ENCODE peak calls at places on chromosomes 3 and 15, in eight cellular contexts. One of them, this sample, is unnamed.

GRCh38 chr15:67917037-67917436 is 77.2 kb upstream of the RNU6-1 start:
- DNase-seq in mesenchymal stem cell: peak; percentile 17
- DNase-seq in hepatocyte: peak; percentile 32
- DNase-seq in Peyer's patch: no peak
- DNase-seq in breast epithelium: no peak
- DNase-seq in lower lobe of right lung: no peak
- DNase-seq in heart right ventricle: peak; percentile 38
- DNase-seq in GM23248: peak; percentile 12
- DNase-seq in this sample: peak; percentile 81

GRCh38 chr15:72217216-72217615 is 13.8 kb downstream of the PKM start:
- DNase-seq in mesenchymal stem cell: no peak
- DNase-seq in heart right ventricle: no peak
- DNase-seq in Peyer's patch: no peak
- DNase-seq in GM23248: no peak
- DNase-seq in breast epithelium: no peak
- DNase-seq in lower lobe of right lung: no peak
- DNase-seq in hepatocyte: no peak
- DNase-seq in this sample: no peak

GRCh38 chr3:141011511-141012262 is 39.5 kb upstream of the SPSB4 start:
- DNase-seq in lower lobe of right lung: peak; percentile 84
- DNase-seq in hepatocyte: peak; percentile 89
- DNase-seq in GM23248: peak; percentile 82
- DNase-seq in mesenchymal stem cell: peak; percentile 66
- DNase-seq in Peyer's patch: peak; percentile 42
- DNase-seq in heart right ventricle: peak; percentile 85
- DNase-seq in breast epithelium: peak; percentile 66
- DNase-seq in this sample: peak; percentile 71

GRCh38 chr3:57935539-57935938 is 72.7 kb upstream of the FLNB start:
- DNase-seq in breast epithelium: no peak
- DNase-seq in mesenchymal stem cell: no peak
- DNase-seq in lower lobe of right lung: no peak
- DNase-seq in GM23248: no peak
- DNase-seq in hepatocyte: no peak
- DNase-seq in heart right ventricle: no peak
- DNase-seq in Peyer's patch: no peak
- DNase-seq in this sample: no peak

GRCh38 chr15:61879219-61879618 is 181.0 kb downstream of the VPS13C start:
- DNase-seq in GM23248: no peak
- DNase-seq in mesenchymal stem cell: no peak
- DNase-seq in lower lobe of right lung: no peak
- DNase-seq in heart right ventricle: no peak
- DNase-seq in breast epithelium: peak; percentile 68
- DNase-seq in hepatocyte: peak; percentile 13
- DNase-seq in Peyer's patch: no peak
- DNase-seq in this sample: no peak

GRCh38 chr3:138381950-138382715 is 33.8 kb downstream of the MRAS start:
- DNase-seq in lower lobe of right lung: peak; percentile 82
- DNase-seq in mesenchymal stem cell: peak; percentile 68
- DNase-seq in hepatocyte: peak; percentile 56
- DNase-seq in GM23248: peak; percentile 75
- DNase-seq in breast epithelium: peak; percentile 59
- DNase-seq in Peyer's patch: peak; percentile 20
- DNase-seq in heart right ventricle: peak; percentile 71
- DNase-seq in this sample: peak; percentile 42

GRCh38 chr15:32641517-32642059 is at the start of gene SCG5:
- DNase-seq in breast epithelium: no peak
- DNase-seq in lower lobe of right lung: no peak
- DNase-seq in heart right ventricle: no peak
- DNase-seq in Peyer's patch: no peak
- DNase-seq in mesenchymal stem cell: no peak
- DNase-seq in hepatocyte: peak; percentile 66
- DNase-seq in GM23248: no peak
- DNase-seq in this sample: no peak

GRCh38 chr3:17175187-17175839 is 290.6 kb downstream of the PLCL2 start:
- DNase-seq in heart right ventricle: no peak
- DNase-seq in Peyer's patch: no peak
- DNase-seq in breast epithelium: no peak
- DNase-seq in lower lobe of right lung: no peak
- DNase-seq in mesenchymal stem cell: peak; percentile 61
- DNase-seq in hepatocyte: no peak
- DNase-seq in GM23248: peak; percentile 79
- DNase-seq in this sample: no peak

GRCh38 chr3:33218446-33219174 is at the start of gene SUSD5:
- DNase-seq in breast epithelium: no peak
- DNase-seq in mesenchymal stem cell: peak; percentile 46
- DNase-seq in lower lobe of right lung: no peak
- DNase-seq in Peyer's patch: no peak
- DNase-seq in hepatocyte: peak; percentile 38
- DNase-seq in GM23248: peak; percentile 53
- DNase-seq in heart right ventricle: peak; percentile 24
- DNase-seq in this sample: peak; percentile 65

GRCh38 chr3:45181496-45181895 is 35.3 kb upstream of the CDCP1 start:
- DNase-seq in GM23248: no peak
- DNase-seq in hepatocyte: no peak
- DNase-seq in mesenchymal stem cell: no peak
- DNase-seq in lower lobe of right lung: no peak
- DNase-seq in breast epithelium: no peak
- DNase-seq in Peyer's patch: no peak
- DNase-seq in heart right ventricle: no peak
- DNase-seq in this sample: no peak

GRCh38 chr15:45448066-45448510 is 69.7 kb upstream of the GATM start:
- DNase-seq in Peyer's patch: no peak
- DNase-seq in hepatocyte: no peak
- DNase-seq in lower lobe of right lung: peak; percentile 76
- DNase-seq in heart right ventricle: no peak
- DNase-seq in breast epithelium: no peak
- DNase-seq in mesenchymal stem cell: peak; percentile 73
- DNase-seq in GM23248: peak; percentile 46
- DNase-seq in this sample: no peak
- H3K4me3 ChIP-seq in Peyer's patch: no peak overlapping the region
- H3K4me3 ChIP-seq in hepatocyte: no peak overlapping the region
- H3K4me3 ChIP-seq in lower lobe of right lung: no peak overlapping the region
- H3K4me3 ChIP-seq in heart right ventricle: no peak overlapping the region
- H3K4me3 ChIP-seq in breast epithelium: no peak overlapping the region
- H3K4me3 ChIP-seq in mesenchymal stem cell: no peak overlapping the region
- H3K4me3 ChIP-seq in GM23248: no peak overlapping the region
- H3K4me3 ChIP-seq in this sample: no peak overlapping the region

DNA sequence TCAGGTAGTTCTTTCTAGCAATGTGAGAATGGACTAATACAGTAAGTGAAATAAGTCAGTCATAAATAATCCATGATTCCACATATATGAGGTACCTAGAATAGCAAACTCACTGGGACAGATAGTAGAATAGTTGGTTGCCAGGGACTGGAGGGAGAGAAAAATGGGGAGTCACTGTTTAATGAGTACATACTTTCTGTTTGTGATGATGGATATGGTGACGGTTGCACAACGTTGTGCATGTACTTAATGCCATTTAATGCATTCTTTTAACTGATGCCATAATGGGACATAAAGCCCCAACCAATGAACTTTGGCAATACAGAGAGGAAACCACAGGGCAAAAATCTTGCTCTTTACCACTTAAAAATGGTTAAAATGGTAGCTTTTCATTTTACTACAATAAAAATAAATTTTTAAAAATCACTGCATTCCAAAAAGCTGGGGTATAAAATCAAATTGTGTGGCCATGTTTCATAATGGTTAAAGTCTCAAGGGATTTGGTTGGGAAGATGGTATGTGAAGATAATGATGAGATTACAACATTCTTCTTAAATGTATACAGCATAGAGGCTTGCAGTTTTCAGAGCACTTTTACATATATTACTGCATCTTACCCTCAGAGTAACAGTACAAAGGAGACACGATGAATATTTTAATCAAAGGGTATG is 45.2 kb downstream of the ADAM10 start:
- DNase-seq in breast epithelium: no peak
- DNase-seq in Peyer's patch: no peak
- DNase-seq in heart right ventricle: no peak
- DNase-seq in lower lobe of right lung: no peak
- DNase-seq in mesenchymal stem cell: peak; percentile 42
- DNase-seq in hepatocyte: no peak
- DNase-seq in GM23248: peak; percentile 45
- DNase-seq in this sample: no peak
- H3K9me3 ChIP-seq in breast epithelium: peaks cover 4% of the 10 kb centered on the region
- H3K9me3 ChIP-seq in Peyer's patch: no peaks in the 10 kb centered on the region
- H3K9me3 ChIP-seq in heart right ventricle: peaks cover 23% of the 10 kb centered on the region
- H3K9me3 ChIP-seq in lower lobe of right lung: no peaks in the 10 kb centered on the region
- H3K9me3 ChIP-seq in mesenchymal stem cell: peaks cover 6% of the 10 kb centered on the region
- H3K9me3 ChIP-seq in hepatocyte: no peaks in the 10 kb centered on the region
- H3K9me3 ChIP-seq in GM23248: no peaks in the 10 kb centered on the region
- H3K9me3 ChIP-seq in this sample: peaks cover 22% of the 10 kb centered on the region

GRCh38 chr15:91865903-91866302 is 12.4 kb downstream of the SLCO3A1 start:
- DNase-seq in heart right ventricle: no peak
- DNase-seq in Peyer's patch: no peak
- DNase-seq in GM23248: peak; percentile 58
- DNase-seq in mesenchymal stem cell: no peak
- DNase-seq in breast epithelium: no peak
- DNase-seq in hepatocyte: no peak
- DNase-seq in lower lobe of right lung: no peak
- DNase-seq in this sample: no peak

GRCh38 chr15:91866371-91866905 is 12.9 kb downstream of the SLCO3A1 start:
- DNase-seq in heart right ventricle: peak; percentile 32
- DNase-seq in Peyer's patch: no peak
- DNase-seq in hepatocyte: no peak
- DNase-seq in lower lobe of right lung: no peak
- DNase-seq in mesenchymal stem cell: no peak
- DNase-seq in GM23248: peak; percentile 43
- DNase-seq in breast epithelium: no peak
- DNase-seq in this sample: no peak

GRCh38 chr15:91866971-91867372 is 13.5 kb downstream of the SLCO3A1 start:
- DNase-seq in breast epithelium: no peak
- DNase-seq in hepatocyte: no peak
- DNase-seq in lower lobe of right lung: peak; percentile 82
- DNase-seq in Peyer's patch: no peak
- DNase-seq in heart right ventricle: peak; percentile 67
- DNase-seq in GM23248: peak; percentile 64
- DNase-seq in mesenchymal stem cell: peak; percentile 5
- DNase-seq in this sample: peak; percentile 68

GRCh38 chr15:91865486-91865885 is 12.0 kb downstream of the SLCO3A1 start:
- DNase-seq in lower lobe of right lung: no peak
- DNase-seq in breast epithelium: no peak
- DNase-seq in GM23248: no peak
- DNase-seq in Peyer's patch: no peak
- DNase-seq in hepatocyte: no peak
- DNase-seq in mesenchymal stem cell: no peak
- DNase-seq in heart right ventricle: no peak
- DNase-seq in this sample: no peak

DNA sequence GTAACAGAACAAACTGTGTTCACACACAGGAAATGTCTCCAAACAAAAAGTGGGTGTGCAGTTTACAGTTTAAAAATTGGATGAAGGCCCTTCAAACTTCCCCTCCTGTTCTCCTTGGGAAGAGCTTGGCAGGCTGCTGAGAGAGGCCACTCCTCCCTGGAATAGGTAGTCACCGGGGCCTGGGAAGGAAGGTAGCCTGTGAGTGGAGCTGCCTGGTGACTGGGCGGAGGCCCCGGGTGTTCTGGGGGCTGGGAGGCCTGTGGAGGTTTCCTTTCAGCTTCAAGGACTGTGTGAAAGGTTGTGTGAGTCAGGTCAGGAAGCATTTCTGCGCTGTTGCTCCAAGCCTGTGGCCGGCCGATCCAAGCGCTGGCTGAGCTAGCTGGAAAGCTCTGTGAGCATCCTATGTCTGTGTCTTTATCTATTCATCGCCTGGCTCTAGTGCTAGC is 14.1 kb downstream of the SLCO3A1 start:
- DNase-seq in hepatocyte: peak; percentile 59
- DNase-seq in mesenchymal stem cell: peak; percentile 62
- DNase-seq in Peyer's patch: no peak
- DNase-seq in heart right ventricle: peak; percentile 72
- DNase-seq in GM23248: peak; percentile 97
- DNase-seq in breast epithelium: peak; percentile 59
- DNase-seq in lower lobe of right lung: peak; percentile 89
- DNase-seq in this sample: peak; percentile 99
- H3K4me3 ChIP-seq in hepatocyte: no peak overlapping the region
- H3K4me3 ChIP-seq in mesenchymal stem cell: no peak overlapping the region
- H3K4me3 ChIP-seq in Peyer's patch: no peak overlapping the region
- H3K4me3 ChIP-seq in heart right ventricle: peak overlapping the region; percentile 3
- H3K4me3 ChIP-seq in GM23248: peak overlapping the region; percentile 47
- H3K4me3 ChIP-seq in breast epithelium: peak overlapping the region; percentile 16
- H3K4me3 ChIP-seq in lower lobe of right lung: no peak overlapping the region
- H3K4me3 ChIP-seq in this sample: no peak overlapping the region

GRCh38 chr15:20355256-20355868 is 186.2 kb downstream of the GOLGA6L6 start:
- DNase-seq in GM23248: no peak
- DNase-seq in heart right ventricle: peak; percentile 14
- DNase-seq in hepatocyte: no peak
- DNase-seq in Peyer's patch: peak; percentile 22
- DNase-seq in mesenchymal stem cell: no peak
- DNase-seq in lower lobe of right lung: no peak
- DNase-seq in breast epithelium: peak; percentile 50
- DNase-seq in this sample: no peak

GRCh38 chr15:20352241-20353200 is 189.1 kb downstream of the GOLGA6L6 start:
- DNase-seq in heart right ventricle: no peak
- DNase-seq in Peyer's patch: peak; percentile 15
- DNase-seq in hepatocyte: peak; percentile 22
- DNase-seq in mesenchymal stem cell: no peak
- DNase-seq in GM23248: no peak
- DNase-seq in breast epithelium: peak; percentile 50
- DNase-seq in lower lobe of right lung: peak; percentile 52
- DNase-seq in this sample: no peak

GRCh38 chr15:20356444-20357138 is 185.0 kb downstream of the GOLGA6L6 start:
- DNase-seq in heart right ventricle: peak; percentile 64
- DNase-seq in mesenchymal stem cell: peak; percentile 41
- DNase-seq in Peyer's patch: peak; percentile 71
- DNase-seq in hepatocyte: no peak
- DNase-seq in GM23248: peak; percentile 50
- DNase-seq in lower lobe of right lung: peak; percentile 73
- DNase-seq in breast epithelium: peak; percentile 62
- DNase-seq in this sample: peak; percentile 48

GRCh38 chr15:20351448-20351961 is 190.1 kb downstream of the GOLGA6L6 start:
- DNase-seq in lower lobe of right lung: peak; percentile 61
- DNase-seq in Peyer's patch: peak; percentile 15
- DNase-seq in GM23248: no peak
- DNase-seq in breast epithelium: peak; percentile 51
- DNase-seq in heart right ventricle: no peak
- DNase-seq in hepatocyte: peak; percentile 45
- DNase-seq in mesenchymal stem cell: no peak
- DNase-seq in this sample: no peak

DNA sequence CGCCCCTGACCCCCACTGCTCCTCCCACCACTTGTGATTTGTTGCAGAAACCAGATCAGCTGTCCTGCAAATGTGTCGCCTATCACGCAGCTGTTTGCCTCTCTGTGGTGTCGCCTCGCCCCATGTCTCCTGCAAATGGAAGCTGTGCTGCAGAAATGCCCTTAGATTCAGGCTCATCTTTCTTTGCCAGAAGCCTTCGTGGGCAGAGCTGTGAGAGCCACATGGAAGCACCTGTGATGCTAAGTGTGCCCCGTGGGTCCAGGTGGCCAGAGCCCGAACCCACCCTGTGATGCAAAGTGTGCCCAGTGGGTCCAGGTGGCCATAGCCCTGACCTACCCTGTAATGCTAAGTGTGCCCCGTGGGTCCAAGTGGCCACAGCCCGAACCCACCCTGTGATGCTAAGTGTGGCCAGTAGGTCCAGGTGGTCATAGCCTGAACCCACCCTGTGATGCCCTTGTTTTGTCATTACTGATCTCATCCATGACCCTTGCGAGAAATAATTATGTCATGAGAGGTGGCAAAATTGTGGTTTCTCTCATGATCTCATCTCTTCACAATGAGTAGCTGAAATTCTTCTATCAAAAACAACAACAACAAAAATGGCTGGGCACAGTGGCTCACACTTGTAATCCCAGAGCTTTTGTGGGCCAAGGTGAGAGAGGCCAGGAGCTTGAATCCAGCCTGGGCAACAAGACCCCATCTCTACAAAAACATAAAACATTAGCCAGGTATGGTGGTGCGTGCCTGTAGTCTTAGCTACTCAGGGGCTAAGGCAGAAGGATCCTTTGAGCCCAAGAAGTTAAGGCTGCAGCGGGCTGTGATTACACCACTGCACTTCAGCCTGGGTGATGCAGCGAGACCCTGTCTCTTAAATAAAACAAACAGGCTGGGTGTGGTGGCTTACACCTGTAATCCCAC is 187.4 kb downstream of the GOLGA6L6 start:
- DNase-seq in Peyer's patch: no peak
- DNase-seq in breast epithelium: peak; percentile 51
- DNase-seq in heart right ventricle: peak; percentile 15
- DNase-seq in lower lobe of right lung: peak; percentile 55
- DNase-seq in GM23248: no peak
- DNase-seq in hepatocyte: peak; percentile 11
- DNase-seq in mesenchymal stem cell: no peak
- DNase-seq in this sample: no peak
- H3K9me3 ChIP-seq in Peyer's patch: no peaks in the 10 kb centered on the region
- H3K9me3 ChIP-seq in breast epithelium: no peaks in the 10 kb centered on the region
- H3K9me3 ChIP-seq in heart right ventricle: no peaks in the 10 kb centered on the region
- H3K9me3 ChIP-seq in lower lobe of right lung: no peaks in the 10 kb centered on the region
- H3K9me3 ChIP-seq in GM23248: no peaks in the 10 kb centered on the region
- H3K9me3 ChIP-seq in hepatocyte: peaks cover 34% of the 10 kb centered on the region
- H3K9me3 ChIP-seq in mesenchymal stem cell: no peaks in the 10 kb centered on the region
- H3K9me3 ChIP-seq in this sample: no peaks in the 10 kb centered on the region

This sample was measured in MG63.